ENCODE peak calls at places on chromosomes 7 and 10, in five cellular contexts. S is upper lobe of left lung, W is transverse colon, E is stomach, R is A549. K is an unnamed sample. For H3K4me1, the result is how much of the 10 kb centered on the place peaks cover.

GRCh38 chr10:53699684-53700083 is 927.1 kb upstream of the MBL2 start:
- DNase-seq in R (no peak), S (no peak), W (no peak), E (no peak), K (no peak)

GRCh38 chr10:60441515-60441914 is 51.8 kb upstream of the ANK3 start:
- DNase-seq in E (no peak), S (no peak), W (no peak), R (peak), K (no peak)

GRCh38 chr7:71829499-71829898 is 582.6 kb downstream of the CALN1 start:
- DNase-seq in S (no peak), W (no peak), E (no peak), R (no peak), K (no peak)

GRCh38 chr7:84105582-84105981 is 89.0 kb downstream of the SEMA3A start:
- DNase-seq in R (no peak), S (no peak), W (no peak), E (no peak), K (no peak)

GRCh38 chr7:48299580-48300169 is 128.4 kb downstream of the ABCA13 start:
- DNase-seq in E (no peak), W (peak), R (peak), S (peak), K (peak)

GRCh38 chr10:131082991-131083465 is 228.5 kb downstream of the TCERG1L start:
- DNase-seq in W (no peak), E (no peak), R (no peak), S (no peak), K (no peak)

GRCh38 chr7:2172311-2173183 is 60.2 kb downstream of the MAD1L1 start:
- DNase-seq in W (peak), E (peak), S (peak), R (peak), K (no peak)

GRCh38 chr7:123154231-123154860 is 45.4 kb downstream of the SLC13A1 start:
- DNase-seq in W (peak), S (peak), R (peak), E (peak), K (peak)

GRCh38 chr7:35424869-35425495 is 171.1 kb upstream of the TBX20 start:
- DNase-seq in R (peak), E (peak), W (peak), S (peak), K (peak)

GRCh38 chr10:62471718-62472117 is 97.5 kb downstream of the ZNF365 start:
- DNase-seq in E (no peak), W (no peak), R (no peak), S (no peak), K (no peak)

GRCh38 chr10:99345350-99345749 is 16.2 kb downstream of the CNNM1 start:
- DNase-seq in R (peak), E (no peak), S (no peak), W (no peak), K (no peak)

GRCh38 chr10:103610083-103610472 is 116.6 kb downstream of the NEURL1 start:
- DNase-seq in W (no peak), S (no peak), E (no peak), R (no peak), K (no peak)

GRCh38 chr10:69438531-69439349 is 12.5 kb upstream of the TSPAN15 start:
- DNase-seq in W (peak), R (peak), S (peak), E (peak), K (no peak)

GRCh38 chr10:132697568-132698200 is 88.3 kb downstream of the NKX6-2 start:
- DNase-seq in R (no peak), E (no peak), S (no peak), W (no peak), K (no peak)

GRCh38 chr10:112902730-112903129 is 47.3 kb upstream of the TCF7L2 start:
- DNase-seq in S (no peak), E (no peak), W (no peak), R (no peak), K (no peak)

GRCh38 chr10:47299989-47300931 is at the start of gene GDF10:
- DNase-seq in R (no peak), E (no peak), W (no peak), S (no peak), K (no peak)

GRCh38 chr7:142855756-142856564 is 1.1 kb downstream of the EPHB6 start:
- DNase-seq in R (no peak), W (peak), E (peak), S (peak), K (peak)

GRCh38 chr10:7438196-7438986 is 27.6 kb upstream of the SFMBT2 start:
- DNase-seq in E (no peak), W (no peak), S (no peak), R (no peak), K (no peak)

GRCh38 chr10:132270721-132271457 is 36.9 kb downstream of the STK32C start:
- DNase-seq in E (no peak), R (no peak), W (no peak), S (no peak), K (no peak)

GRCh38 chr10:132293416-132294195 is 14.1 kb downstream of the STK32C start:
- DNase-seq in R (no peak), W (peak), E (no peak), S (no peak), K (no peak)

GRCh38 chr10:11595395-11595692 is 16.1 kb downstream of the USP6NL start:
- DNase-seq in E (no peak), R (no peak), W (no peak), S (peak), K (no peak)

GRCh38 chr7:33933611-33934281 is 28.4 kb downstream of the BMPER start:
- DNase-seq in E (no peak), S (no peak), R (peak), W (no peak), K (no peak)

GRCh38 chr7:49398236-49398635 is 375.2 kb upstream of the VWC2 start:
- DNase-seq in S (no peak), E (no peak), W (no peak), R (no peak), K (no peak)

GRCh38 chr7:73974948-73975926 is 52.7 kb upstream of the ELN start:
- DNase-seq in W (no peak), S (peak), E (no peak), R (no peak), K (no peak)

GRCh38 chr10:8151086-8151485 is 96.6 kb downstream of the GATA3 start:
- DNase-seq in R (no peak), E (no peak), S (no peak), W (no peak), K (no peak)

GRCh38 chr7:17147409-17147808 is 151.0 kb upstream of the AHR start:
- DNase-seq in E (no peak), R (no peak), S (no peak), W (no peak), K (no peak)

GRCh38 chr7:27765856-27766255 is 25.9 kb downstream of the TAX1BP1 start:
- DNase-seq in S (no peak), E (no peak), R (no peak), W (no peak), K (no peak)

GRCh38 chr7:158127241-158127640 is 460.4 kb downstream of the PTPRN2 start:
- DNase-seq in W (no peak), E (no peak), S (no peak), R (no peak), K (no peak)

GRCh38 chr10:113084031-113084430 is 134.0 kb downstream of the TCF7L2 start:
- DNase-seq in S (no peak), W (no peak), E (no peak), R (no peak), K (no peak)

GRCh38 chr10:19200211-19200610 is 151.6 kb downstream of the MALRD1 start:
- DNase-seq in S (no peak), R (no peak), W (no peak), E (no peak), K (no peak)

GRCh38 chr10:31774291-31774900 is 154.2 kb downstream of the ARHGAP12 start:
- DNase-seq in S (no peak), E (no peak), W (no peak), R (no peak), K (no peak)

GRCh38 chr10:63976538-63976937 is 455.3 kb downstream of the REEP3 start:
- DNase-seq in R (peak), W (peak), S (peak), E (peak), K (peak)

GRCh38 chr7:28093617-28094232 is 86.9 kb downstream of the JAZF1 start:
- DNase-seq in E (peak), R (peak), S (peak), W (peak), K (peak)

GRCh38 chr10:541750-542371 is 147.6 kb downstream of the DIP2C start:
- DNase-seq in W (no peak), R (no peak), S (peak), E (peak), K (no peak)

GRCh38 chr10:97059006-97059871 is 126.5 kb downstream of the SLIT1 start:
- DNase-seq in S (no peak), E (no peak), R (no peak), W (no peak), K (no peak)
- TF ChIP-seq CTCF in S (no peak), E (no peak), R (no peak), W (no peak), K (no peak)

DNA sequence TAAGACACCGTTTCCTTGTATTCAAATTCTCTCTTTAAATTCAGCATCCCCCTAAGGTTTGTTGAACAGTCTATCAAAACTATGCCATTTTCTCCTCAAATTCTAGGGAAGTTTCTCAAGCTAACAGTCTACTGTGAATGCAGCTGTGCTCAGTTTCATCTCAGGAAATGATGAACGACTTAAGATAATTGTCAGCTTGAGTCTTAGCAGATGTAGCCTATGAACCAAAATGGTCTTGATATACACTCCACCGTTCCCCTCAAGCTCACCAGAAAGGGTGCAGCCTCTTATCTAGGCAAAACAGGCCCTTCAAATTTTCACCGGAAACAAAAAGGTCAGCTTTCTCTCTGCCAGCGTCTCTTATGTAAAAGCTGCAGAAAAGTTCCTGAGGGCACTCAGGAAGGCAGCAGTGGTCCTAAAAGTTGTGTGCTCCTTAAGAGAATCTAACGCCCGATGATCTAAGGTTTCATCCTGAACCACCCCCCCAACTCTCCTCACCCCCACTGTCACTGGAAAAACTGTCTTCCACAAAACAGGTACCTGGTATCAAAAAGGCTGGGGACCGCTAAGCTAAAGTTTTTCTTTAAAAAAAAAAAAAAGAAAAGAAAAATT is 2.1 kb downstream of the DNAJC9 start:
- DNase-seq in S (no peak), W (no peak), E (no peak), R (no peak), K (no peak)
- TF ChIP-seq EP300 in S (no peak), W (no peak), E (no peak), R (no peak), K (no peak)

GRCh38 chr7:22325671-22326070 is 31.3 kb downstream of the RAPGEF5 start:
- DNase-seq in E (no peak), S (no peak), R (no peak), W (no peak), K (no peak)
- H3K4me1 ChIP-seq in E (under half), S (under half), R (under half), W (under half), K (under half)

DNA sequence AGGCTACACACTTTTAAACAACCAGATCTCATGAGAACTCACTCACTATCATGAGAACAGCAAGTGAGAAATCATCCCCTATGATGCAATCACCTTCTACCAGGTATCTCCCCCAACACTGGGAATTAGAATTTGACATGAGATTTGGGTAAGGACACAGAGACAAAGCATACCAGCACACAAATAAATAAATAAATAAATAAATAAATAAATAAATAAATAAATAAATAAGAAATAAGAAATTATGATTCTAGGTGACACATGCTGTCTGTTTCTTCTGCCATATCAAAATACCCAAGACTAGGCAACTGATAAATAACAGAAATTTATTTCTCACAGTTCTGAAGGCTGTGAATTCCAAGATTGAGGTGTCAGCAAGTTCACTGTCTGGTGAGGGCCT is 87.2 kb upstream of the CYP2C9 start:
- DNase-seq in W (no peak), E (no peak), R (no peak), S (no peak), K (no peak)
- TF ChIP-seq CTCF in W (no peak), E (no peak), R (no peak), S (no peak), K (no peak)

K was measured in tibial nerve.